ENCODE peak calls at places on chromosomes 4 and X, in eight cellular contexts. D is AG10803, L is coronary artery, I is Caco-2, N is cardiac fibroblast, T is uterus, C is gastrocnemius medialis, Y is fibroblast of mammary gland. A is an unnamed sample.
A peak's percentile ranks its signal among the peaks of the same experiment; 100 is the strongest.

GRCh38 chrX:69493193-69493592 is 10.9 kb upstream of the NALF2 start:
- DNase-seq in D (no peak), L (no peak), I (peak; percentile 42), N (peak; percentile 19), T (no peak), C (no peak), Y (peak; percentile 3), A (peak; percentile 3)

GRCh38 chr4:83599183-83599582 is 63.3 kb downstream of the GPAT3 start:
- DNase-seq in D (peak; percentile 3), L (no peak), I (no peak), N (peak; percentile 47), T (no peak), C (no peak), Y (peak; percentile 59), A (peak; percentile 18)

GRCh38 chrX:137031517-137032377 is 2.0 kb downstream of the GPR101 start:
- DNase-seq in D (peak; percentile 35), L (no peak), I (no peak), N (peak; percentile 42), T (no peak), C (no peak), Y (peak; percentile 44), A (peak; percentile 36)

GRCh38 chrX:85379174-85379907 is at the start of gene POF1B:
- DNase-seq in D (no peak), L (no peak), I (peak; percentile 74), N (no peak), T (no peak), C (no peak), Y (no peak), A (no peak)

GRCh38 chr4:125520258-125520990 is 205.7 kb downstream of the FAT4 start:
- DNase-seq in D (peak; percentile 8), L (no peak), I (no peak), N (peak; percentile 79), T (no peak), C (no peak), Y (no peak), A (peak; percentile 6)

GRCh38 chr4:1992468-1993168 is 16.2 kb downstream of the NELFA start:
- DNase-seq in D (no peak), L (peak; percentile 59), I (no peak), N (peak; percentile 47), T (no peak), C (peak; percentile 42), Y (peak; percentile 43), A (no peak)

GRCh38 chrX:72169008-72169728 is 12.4 kb upstream of the PIN4 start:
- DNase-seq in D (peak; percentile 38), L (no peak), I (no peak), N (peak; percentile 12), T (no peak), C (no peak), Y (peak; percentile 11), A (no peak)

GRCh38 chrX:149853925-149854324 is 27.1 kb upstream of the MAGEA8 start:
- DNase-seq in D (no peak), L (no peak), I (no peak), N (no peak), T (no peak), C (no peak), Y (no peak), A (no peak)

GRCh38 chrX:106608016-106608415 is 3.8 kb upstream of the RADX start:
- DNase-seq in D (no peak), L (no peak), I (no peak), N (no peak), T (no peak), C (no peak), Y (no peak), A (no peak)

GRCh38 chr4:147981305-147981704 is 249.4 kb downstream of the ARHGAP10 start:
- DNase-seq in D (peak; percentile 75), L (no peak), I (no peak), N (no peak), T (no peak), C (no peak), Y (peak; percentile 68), A (peak; percentile 71)

GRCh38 chr4:99022566-99022965 is 27.0 kb downstream of the METAP1 start:
- DNase-seq in D (no peak), L (no peak), I (no peak), N (no peak), T (no peak), C (no peak), Y (no peak), A (no peak)

GRCh38 chr4:52051213-52051614 is at the start of gene SPATA18:
- DNase-seq in D (peak; percentile 55), L (no peak), I (no peak), N (peak; percentile 15), T (no peak), C (peak; percentile 12), Y (peak; percentile 10), A (peak; percentile 26)

GRCh38 chr4:123356914-123357313 is 39.7 kb upstream of the SPRY1 start:
- DNase-seq in D (no peak), L (no peak), I (no peak), N (no peak), T (no peak), C (no peak), Y (no peak), A (no peak)

GRCh38 chr4:64781737-64782326 is 372.6 kb upstream of the TECRL start:
- DNase-seq in D (peak; percentile 9), L (no peak), I (no peak), N (peak; percentile 40), T (no peak), C (no peak), Y (peak; percentile 38), A (no peak)
- TF ChIP-seq CTCF in D (peak; percentile 74), L (peak; percentile 56), I (peak; percentile 61), N (peak; percentile 70), T (no peak), C (no peak), Y (peak; percentile 72), A (peak; percentile 45)

GRCh38 chr4:38195486-38195885 is 235.3 kb downstream of the PTTG2 start:
- DNase-seq in D (no peak), L (no peak), I (no peak), N (no peak), T (no peak), C (no peak), Y (no peak), A (no peak)
- H3K4me3 ChIP-seq in D (no peak overlapping the region), L (no peak overlapping the region), I (no peak overlapping the region), N (no peak overlapping the region), T (no peak overlapping the region), C (no peak overlapping the region), Y (no peak overlapping the region), A (no peak overlapping the region)

DNA sequence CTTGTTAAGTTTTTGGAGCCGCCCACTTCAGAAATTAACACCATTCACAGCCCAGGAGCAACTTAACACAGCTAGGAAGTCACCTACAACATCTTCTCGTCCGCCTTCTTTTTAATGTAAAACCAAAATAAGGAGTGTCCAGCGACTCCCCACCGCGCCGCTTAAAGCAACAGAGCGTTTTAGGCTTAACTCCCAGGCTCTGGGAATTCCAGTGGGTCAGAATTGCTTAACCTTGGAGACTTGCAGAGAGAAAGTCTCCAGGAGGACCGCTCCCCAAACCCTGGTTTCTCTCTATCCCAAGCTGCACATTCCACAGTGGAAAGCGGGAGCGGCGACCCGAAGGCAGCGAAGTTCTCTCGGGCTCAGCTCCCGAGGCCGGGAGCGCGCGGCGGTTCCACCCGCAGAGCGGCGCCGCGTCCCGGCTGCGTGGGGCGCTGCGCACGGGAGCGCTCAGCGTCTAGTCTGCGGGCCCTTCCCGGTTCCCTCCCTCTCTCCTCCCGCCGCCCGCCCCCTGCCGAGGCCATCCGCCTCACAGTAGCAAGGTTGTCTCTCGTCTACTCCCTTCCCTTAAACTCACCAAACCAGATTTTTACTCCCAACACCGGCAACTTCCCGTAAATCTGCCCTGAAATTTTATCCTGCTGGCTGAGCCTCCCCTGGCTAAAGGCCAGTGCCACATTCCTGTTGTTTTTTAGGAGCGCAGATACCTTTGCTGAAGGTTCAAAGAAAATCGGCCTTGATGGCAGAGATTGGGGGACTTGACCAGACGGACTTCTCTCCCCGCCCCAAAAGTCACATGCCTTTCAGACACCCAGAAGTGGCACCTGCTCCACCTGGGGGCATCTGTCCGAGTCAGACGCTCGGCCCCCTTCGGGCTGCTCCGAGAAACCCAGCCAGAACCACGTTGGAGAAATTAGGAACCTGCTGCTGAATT is at the start of gene RBM47:
- DNase-seq in D (peak; percentile 59), L (no peak), I (peak; percentile 88), N (peak; percentile 65), T (peak; percentile 14), C (no peak), Y (peak; percentile 50), A (no peak)
- TF ChIP-seq CTCF in D (peak; percentile 8), L (no peak), I (no peak), N (peak; percentile 9), T (no peak), C (no peak), Y (peak; percentile 0), A (no peak)

GRCh38 chr4:138238521-138239292 is 3.4 kb downstream of the SLC7A11 start:
- DNase-seq in D (no peak), L (no peak), I (no peak), N (no peak), T (no peak), C (no peak), Y (no peak), A (no peak)
- H3K4me3 ChIP-seq in D (peak overlapping the region; percentile 83), L (no peak overlapping the region), I (no peak overlapping the region), N (peak overlapping the region; percentile 75), T (no peak overlapping the region), C (no peak overlapping the region), Y (no peak overlapping the region), A (peak overlapping the region; percentile 66)

DNA sequence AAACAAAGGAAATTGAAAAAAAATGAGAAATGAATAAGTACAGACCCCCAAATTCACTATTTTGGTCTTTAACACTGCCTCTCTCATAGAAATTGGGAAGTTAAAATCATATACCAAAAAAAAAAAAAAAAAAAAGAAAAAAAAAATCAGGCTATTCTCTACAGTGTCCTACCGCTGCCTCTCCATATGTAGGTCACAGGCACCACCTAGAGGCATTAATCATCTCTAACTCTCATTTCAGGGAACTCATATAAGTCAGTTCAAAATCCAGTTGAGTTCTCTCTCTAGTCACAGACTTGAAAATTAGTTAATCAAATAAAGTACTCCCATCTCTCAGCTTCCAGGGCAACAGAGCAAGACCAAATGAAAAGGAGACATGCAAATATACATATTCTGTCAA is 47.9 kb downstream of the COX18 start:
- DNase-seq in D (peak; percentile 34), L (no peak), I (no peak), N (peak; percentile 77), T (no peak), C (no peak), Y (peak; percentile 51), A (peak; percentile 60)
- TF ChIP-seq CTCF in D (peak; percentile 42), L (no peak), I (peak; percentile 47), N (peak; percentile 53), T (no peak), C (no peak), Y (peak; percentile 27), A (peak; percentile 32)

GRCh38 chrX:109475174-109475891 is 6.6 kb downstream of the GUCY2F start:
- DNase-seq in D (peak; percentile 37), L (no peak), I (peak; percentile 40), N (peak; percentile 56), T (peak; percentile 15), C (no peak), Y (peak; percentile 44), A (peak; percentile 42)
- H3K4me3 ChIP-seq in D (no peak overlapping the region), L (peak overlapping the region; percentile 21), I (no peak overlapping the region), N (no peak overlapping the region), T (no peak overlapping the region), C (no peak overlapping the region), Y (no peak overlapping the region), A (no peak overlapping the region)

DNA sequence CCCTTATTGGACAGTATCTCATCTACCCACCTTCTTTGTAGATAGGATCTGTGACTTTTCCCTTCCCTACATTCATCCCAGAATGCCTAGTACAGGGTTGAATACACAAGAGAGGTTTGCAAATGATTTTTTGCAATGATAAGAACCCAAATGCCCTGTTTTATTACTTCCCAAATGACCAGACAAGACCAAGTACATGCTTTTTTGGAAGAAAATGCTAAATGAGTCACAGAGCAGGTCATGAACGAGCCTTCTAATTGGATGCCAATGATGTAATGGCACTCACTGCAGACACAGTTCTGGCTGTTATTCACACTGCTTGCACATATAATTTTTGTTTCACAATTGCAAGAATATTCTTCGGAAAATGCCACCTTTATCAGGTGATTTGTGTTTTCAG is 17.8 kb upstream of the GABRQ start:
- DNase-seq in D (no peak), L (no peak), I (no peak), N (no peak), T (no peak), C (no peak), Y (no peak), A (no peak)
- TF ChIP-seq CTCF in D (no peak), L (no peak), I (no peak), N (no peak), T (no peak), C (no peak), Y (no peak), A (no peak)

A was measured in foreskin fibroblast.